ENCODE peak calls at places on chromosomes 5 and 9, in seven cellular contexts. One of them, this sample, is unnamed.

GRCh38 chr5:44875661-44876250 is 67.0 kb downstream of the MRPS30 start:
- DNase-seq in kidney: no peak
- DNase-seq in pancreas: no peak
- DNase-seq in fibroblast of lung: peak; percentile 74
- DNase-seq in colonic mucosa: no peak
- DNase-seq in SK-N-MC: no peak
- DNase-seq in A549: peak; percentile 64
- DNase-seq in this sample: no peak

GRCh38 chr5:22651355-22651754 is 201.8 kb downstream of the CDH12 start:
- DNase-seq in SK-N-MC: no peak
- DNase-seq in A549: no peak
- DNase-seq in pancreas: no peak
- DNase-seq in colonic mucosa: no peak
- DNase-seq in kidney: no peak
- DNase-seq in fibroblast of lung: no peak
- DNase-seq in this sample: no peak

GRCh38 chr5:136082390-136083193 is 50.1 kb upstream of the SMAD5 start:
- DNase-seq in SK-N-MC: no peak
- DNase-seq in A549: peak; percentile 76
- DNase-seq in kidney: peak; percentile 86
- DNase-seq in colonic mucosa: peak; percentile 91
- DNase-seq in fibroblast of lung: peak; percentile 82
- DNase-seq in pancreas: peak; percentile 84
- DNase-seq in this sample: peak; percentile 91

GRCh38 chr9:123662057-123662776 is 267.7 kb downstream of the DENND1A start:
- DNase-seq in A549: no peak
- DNase-seq in colonic mucosa: no peak
- DNase-seq in kidney: no peak
- DNase-seq in pancreas: no peak
- DNase-seq in SK-N-MC: no peak
- DNase-seq in fibroblast of lung: no peak
- DNase-seq in this sample: no peak

GRCh38 chr5:172496671-172497371 is 42.5 kb upstream of the SH3PXD2B start:
- DNase-seq in pancreas: no peak
- DNase-seq in kidney: peak; percentile 82
- DNase-seq in A549: no peak
- DNase-seq in fibroblast of lung: no peak
- DNase-seq in SK-N-MC: no peak
- DNase-seq in colonic mucosa: peak; percentile 19
- DNase-seq in this sample: peak; percentile 20

GRCh38 chr5:65262590-65263189 is 219.0 kb downstream of the ADAMTS6 start:
- DNase-seq in SK-N-MC: peak; percentile 62
- DNase-seq in colonic mucosa: no peak
- DNase-seq in fibroblast of lung: peak; percentile 91
- DNase-seq in pancreas: no peak
- DNase-seq in A549: no peak
- DNase-seq in kidney: no peak
- DNase-seq in this sample: no peak

GRCh38 chr5:176542596-176543427 is 5.6 kb upstream of the RNF44 start:
- DNase-seq in SK-N-MC: no peak
- DNase-seq in kidney: peak; percentile 80
- DNase-seq in fibroblast of lung: no peak
- DNase-seq in colonic mucosa: no peak
- DNase-seq in A549: no peak
- DNase-seq in pancreas: no peak
- DNase-seq in this sample: peak; percentile 82

GRCh38 chr9:35756743-35757526 is 2.9 kb upstream of the MSMP start:
- DNase-seq in colonic mucosa: peak; percentile 78
- DNase-seq in SK-N-MC: no peak
- DNase-seq in A549: peak; percentile 64
- DNase-seq in pancreas: peak; percentile 67
- DNase-seq in fibroblast of lung: no peak
- DNase-seq in kidney: peak; percentile 94
- DNase-seq in this sample: peak; percentile 88

GRCh38 chr9:69307446-69308216 is 17.4 kb upstream of the ENTREP1 start:
- DNase-seq in pancreas: no peak
- DNase-seq in fibroblast of lung: no peak
- DNase-seq in SK-N-MC: no peak
- DNase-seq in kidney: no peak
- DNase-seq in A549: no peak
- DNase-seq in colonic mucosa: no peak
- DNase-seq in this sample: peak; percentile 80

DNA sequence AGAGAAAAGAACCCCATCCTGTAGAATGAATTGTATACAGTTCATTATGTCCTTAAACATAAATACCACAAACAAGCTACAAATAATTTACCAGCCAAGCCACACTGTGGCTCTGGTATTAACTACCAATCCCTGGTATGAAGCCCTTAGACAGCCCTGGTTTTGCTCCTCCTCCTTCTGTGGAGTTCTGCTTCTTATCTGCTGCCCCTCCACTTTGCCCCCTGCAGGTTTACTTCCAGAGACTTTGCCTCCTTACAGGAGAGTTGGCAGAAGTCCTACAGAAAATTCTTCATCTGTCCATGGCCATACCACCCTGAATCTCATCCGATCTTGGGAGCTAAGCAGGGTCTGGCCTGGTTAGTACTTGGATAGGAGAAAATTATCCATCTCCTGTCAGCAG is 219.8 kb downstream of the ACTL7B start:
- DNase-seq in A549: no peak
- DNase-seq in kidney: no peak
- DNase-seq in fibroblast of lung: no peak
- DNase-seq in SK-N-MC: no peak
- DNase-seq in colonic mucosa: no peak
- DNase-seq in pancreas: no peak
- DNase-seq in this sample: peak; percentile 77
- H3K27ac ChIP-seq in A549: no peak overlapping the region
- H3K27ac ChIP-seq in kidney: no peak overlapping the region
- H3K27ac ChIP-seq in fibroblast of lung: no peak overlapping the region
- H3K27ac ChIP-seq in SK-N-MC: no peak overlapping the region
- H3K27ac ChIP-seq in colonic mucosa: no peak overlapping the region
- H3K27ac ChIP-seq in pancreas: no peak overlapping the region
- H3K27ac ChIP-seq in this sample: no peak overlapping the region

GRCh38 chr9:90972057-90972456 is 170.4 kb downstream of the SYK start:
- DNase-seq in SK-N-MC: no peak
- DNase-seq in kidney: no peak
- DNase-seq in pancreas: no peak
- DNase-seq in fibroblast of lung: no peak
- DNase-seq in A549: no peak
- DNase-seq in colonic mucosa: no peak
- DNase-seq in this sample: no peak

GRCh38 chr9:90974007-90974406 is 172.4 kb downstream of the SYK start:
- DNase-seq in SK-N-MC: no peak
- DNase-seq in kidney: no peak
- DNase-seq in A549: no peak
- DNase-seq in fibroblast of lung: peak; percentile 27
- DNase-seq in pancreas: no peak
- DNase-seq in colonic mucosa: no peak
- DNase-seq in this sample: no peak

GRCh38 chr9:90967171-90967570 is 165.6 kb downstream of the SYK start:
- DNase-seq in pancreas: no peak
- DNase-seq in A549: no peak
- DNase-seq in fibroblast of lung: no peak
- DNase-seq in kidney: no peak
- DNase-seq in SK-N-MC: no peak
- DNase-seq in colonic mucosa: no peak
- DNase-seq in this sample: no peak

GRCh38 chr9:90969021-90969675 is 167.5 kb downstream of the SYK start:
- DNase-seq in colonic mucosa: no peak
- DNase-seq in fibroblast of lung: no peak
- DNase-seq in pancreas: no peak
- DNase-seq in SK-N-MC: no peak
- DNase-seq in kidney: no peak
- DNase-seq in A549: no peak
- DNase-seq in this sample: no peak

GRCh38 chr9:90970603-90971002 is 169.0 kb downstream of the SYK start:
- DNase-seq in pancreas: no peak
- DNase-seq in A549: no peak
- DNase-seq in SK-N-MC: no peak
- DNase-seq in kidney: no peak
- DNase-seq in colonic mucosa: no peak
- DNase-seq in fibroblast of lung: no peak
- DNase-seq in this sample: no peak
- H3K27ac ChIP-seq in pancreas: no peak overlapping the region
- H3K27ac ChIP-seq in A549: no peak overlapping the region
- H3K27ac ChIP-seq in SK-N-MC: no peak overlapping the region
- H3K27ac ChIP-seq in kidney: no peak overlapping the region
- H3K27ac ChIP-seq in colonic mucosa: no peak overlapping the region
- H3K27ac ChIP-seq in fibroblast of lung: no peak overlapping the region
- H3K27ac ChIP-seq in this sample: no peak overlapping the region

GRCh38 chr5:39424751-39425524 is at the start of gene DAB2:
- DNase-seq in colonic mucosa: peak; percentile 86
- DNase-seq in A549: peak; percentile 87
- DNase-seq in kidney: peak; percentile 95
- DNase-seq in SK-N-MC: no peak
- DNase-seq in fibroblast of lung: peak; percentile 94
- DNase-seq in pancreas: peak; percentile 71
- DNase-seq in this sample: peak; percentile 96
- H3K27ac ChIP-seq in colonic mucosa: peak within 1 kb of the TSS; percentile 80
- H3K27ac ChIP-seq in A549: peak within 1 kb of the TSS; percentile 70
- H3K27ac ChIP-seq in kidney: peak within 1 kb of the TSS; percentile 97
- H3K27ac ChIP-seq in SK-N-MC: peak within 1 kb of the TSS; percentile 83
- H3K27ac ChIP-seq in fibroblast of lung: peak within 1 kb of the TSS; percentile 91
- H3K27ac ChIP-seq in pancreas: peak within 1 kb of the TSS; percentile 28
- H3K27ac ChIP-seq in this sample: peak within 1 kb of the TSS; percentile 59

GRCh38 chr9:133609311-133610098 is at the start of gene FAM163B:
- DNase-seq in colonic mucosa: no peak
- DNase-seq in SK-N-MC: no peak
- DNase-seq in fibroblast of lung: peak; percentile 25
- DNase-seq in kidney: peak; percentile 82
- DNase-seq in A549: peak; percentile 15
- DNase-seq in pancreas: no peak
- DNase-seq in this sample: peak; percentile 91

GRCh38 chr9:133607976-133608375 is 1.2 kb downstream of the FAM163B start:
- DNase-seq in colonic mucosa: no peak
- DNase-seq in pancreas: no peak
- DNase-seq in kidney: peak; percentile 49
- DNase-seq in fibroblast of lung: no peak
- DNase-seq in SK-N-MC: no peak
- DNase-seq in A549: no peak
- DNase-seq in this sample: no peak

GRCh38 chr9:133607381-133607780 is 1.8 kb downstream of the FAM163B start:
- DNase-seq in fibroblast of lung: no peak
- DNase-seq in SK-N-MC: no peak
- DNase-seq in kidney: no peak
- DNase-seq in colonic mucosa: no peak
- DNase-seq in pancreas: no peak
- DNase-seq in A549: no peak
- DNase-seq in this sample: no peak

GRCh38 chr9:133608881-133609280 is 308 bp downstream of the FAM163B start:
- DNase-seq in kidney: peak; percentile 74
- DNase-seq in pancreas: no peak
- DNase-seq in colonic mucosa: no peak
- DNase-seq in fibroblast of lung: no peak
- DNase-seq in SK-N-MC: no peak
- DNase-seq in A549: no peak
- DNase-seq in this sample: no peak

DNA sequence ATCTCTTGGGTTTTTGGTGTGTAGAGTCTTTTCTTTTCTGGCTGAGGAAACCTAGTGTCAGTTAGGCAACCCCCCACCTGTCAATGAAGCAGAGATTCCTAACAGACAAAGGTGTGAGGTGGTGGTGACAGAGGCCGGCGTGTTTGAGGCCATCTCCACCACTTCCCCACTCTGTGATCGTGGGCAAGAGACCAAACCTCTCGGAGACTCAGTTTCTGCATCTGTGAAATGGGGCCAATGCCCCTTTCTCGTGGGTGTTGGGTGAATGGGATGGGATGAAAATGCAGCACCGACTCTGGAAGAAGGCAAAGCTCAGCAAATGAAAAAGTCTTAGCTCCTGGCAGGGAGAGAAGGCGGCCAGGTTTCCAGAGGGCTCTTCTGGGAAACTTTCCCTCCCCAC is 807 bp downstream of the FAM163B start:
- DNase-seq in colonic mucosa: no peak
- DNase-seq in fibroblast of lung: no peak
- DNase-seq in SK-N-MC: no peak
- DNase-seq in A549: no peak
- DNase-seq in pancreas: no peak
- DNase-seq in kidney: no peak
- DNase-seq in this sample: no peak
- H3K27ac ChIP-seq in colonic mucosa: no peak overlapping the region
- H3K27ac ChIP-seq in fibroblast of lung: no peak overlapping the region
- H3K27ac ChIP-seq in SK-N-MC: no peak overlapping the region
- H3K27ac ChIP-seq in A549: no peak overlapping the region
- H3K27ac ChIP-seq in pancreas: no peak overlapping the region
- H3K27ac ChIP-seq in kidney: no peak overlapping the region
- H3K27ac ChIP-seq in this sample: no peak overlapping the region

DNA sequence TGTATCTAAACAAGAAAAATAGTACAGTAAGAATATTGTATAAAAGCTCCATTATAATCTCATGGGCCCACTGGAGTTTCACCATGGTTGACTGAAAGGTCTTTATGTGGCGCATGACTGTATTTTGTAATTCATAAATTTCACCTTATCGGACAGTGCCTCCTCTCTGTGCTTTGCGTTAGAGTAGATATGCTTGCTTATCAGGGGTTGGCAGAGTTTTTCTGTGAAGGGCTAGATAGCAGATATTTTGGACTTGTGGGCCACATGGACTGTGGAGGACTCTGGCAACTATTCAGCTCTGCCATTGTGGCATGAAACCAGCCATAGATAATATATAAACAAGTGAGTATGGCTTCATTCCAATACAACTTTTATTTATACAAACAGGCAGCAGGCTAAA is 23.2 kb downstream of the GAPVD1 start:
- DNase-seq in pancreas: no peak
- DNase-seq in kidney: no peak
- DNase-seq in fibroblast of lung: no peak
- DNase-seq in colonic mucosa: no peak
- DNase-seq in SK-N-MC: no peak
- DNase-seq in A549: no peak
- DNase-seq in this sample: no peak
- H3K27ac ChIP-seq in pancreas: no peak overlapping the region
- H3K27ac ChIP-seq in kidney: no peak overlapping the region
- H3K27ac ChIP-seq in fibroblast of lung: no peak overlapping the region
- H3K27ac ChIP-seq in colonic mucosa: no peak overlapping the region
- H3K27ac ChIP-seq in SK-N-MC: no peak overlapping the region
- H3K27ac ChIP-seq in A549: no peak overlapping the region
- H3K27ac ChIP-seq in this sample: no peak overlapping the region

GRCh38 chr9:107761307-107761706 is 271.7 kb upstream of the KLF4 start:
- DNase-seq in A549: no peak
- DNase-seq in pancreas: no peak
- DNase-seq in kidney: no peak
- DNase-seq in colonic mucosa: no peak
- DNase-seq in fibroblast of lung: no peak
- DNase-seq in SK-N-MC: no peak
- DNase-seq in this sample: no peak
- H3K27ac ChIP-seq in A549: no peak overlapping the region
- H3K27ac ChIP-seq in pancreas: no peak overlapping the region
- H3K27ac ChIP-seq in kidney: no peak overlapping the region
- H3K27ac ChIP-seq in colonic mucosa: no peak overlapping the region
- H3K27ac ChIP-seq in fibroblast of lung: no peak overlapping the region
- H3K27ac ChIP-seq in SK-N-MC: no peak overlapping the region
- H3K27ac ChIP-seq in this sample: no peak overlapping the region